ENCODE peak calls at places on chromosomes 2 and 18, in seven cellular contexts. One of them, this sample, is unnamed.

GRCh38 chr2:120441744-120442471 is 96.0 kb downstream of the INHBB start:
- DNase-seq in progenitor cell of endocrine pancreas: peak; percentile 41
- DNase-seq in glomerular endothelial cell: no peak
- DNase-seq in nucleus accumbens: peak; percentile 84
- DNase-seq in NB4: no peak
- DNase-seq in psoas muscle: no peak
- DNase-seq in GM23248: peak; percentile 68
- DNase-seq in this sample: peak; percentile 39

GRCh38 chr2:161965994-161966393 is 108.0 kb downstream of the DPP4 start:
- DNase-seq in progenitor cell of endocrine pancreas: no peak
- DNase-seq in glomerular endothelial cell: no peak
- DNase-seq in NB4: no peak
- DNase-seq in GM23248: no peak
- DNase-seq in nucleus accumbens: no peak
- DNase-seq in psoas muscle: no peak
- DNase-seq in this sample: peak; percentile 33

GRCh38 chr2:216856666-216857065 is 3.2 kb downstream of the TNP1 start:
- DNase-seq in GM23248: no peak
- DNase-seq in progenitor cell of endocrine pancreas: no peak
- DNase-seq in NB4: no peak
- DNase-seq in glomerular endothelial cell: no peak
- DNase-seq in psoas muscle: no peak
- DNase-seq in nucleus accumbens: no peak
- DNase-seq in this sample: no peak

GRCh38 chr2:184463866-184464248 is 134.5 kb upstream of the ZNF804A start:
- DNase-seq in nucleus accumbens: no peak
- DNase-seq in glomerular endothelial cell: no peak
- DNase-seq in progenitor cell of endocrine pancreas: no peak
- DNase-seq in NB4: no peak
- DNase-seq in psoas muscle: no peak
- DNase-seq in GM23248: no peak
- DNase-seq in this sample: no peak

GRCh38 chr2:165847001-165847400 is 53.0 kb upstream of the GALNT3 start:
- DNase-seq in progenitor cell of endocrine pancreas: no peak
- DNase-seq in NB4: peak; percentile 14
- DNase-seq in glomerular endothelial cell: no peak
- DNase-seq in GM23248: no peak
- DNase-seq in nucleus accumbens: no peak
- DNase-seq in psoas muscle: no peak
- DNase-seq in this sample: no peak

GRCh38 chr2:144350151-144350802 is 169.6 kb downstream of the ZEB2 start:
- DNase-seq in progenitor cell of endocrine pancreas: no peak
- DNase-seq in glomerular endothelial cell: peak; percentile 91
- DNase-seq in nucleus accumbens: no peak
- DNase-seq in psoas muscle: no peak
- DNase-seq in NB4: no peak
- DNase-seq in GM23248: peak; percentile 23
- DNase-seq in this sample: no peak

GRCh38 chr18:3599235-3599634 is 149.3 kb downstream of the TGIF1 start:
- DNase-seq in psoas muscle: no peak
- DNase-seq in nucleus accumbens: no peak
- DNase-seq in GM23248: no peak
- DNase-seq in NB4: no peak
- DNase-seq in progenitor cell of endocrine pancreas: no peak
- DNase-seq in glomerular endothelial cell: no peak
- DNase-seq in this sample: no peak

GRCh38 chr2:175806115-175806470 is 196.0 kb downstream of the LNPK start:
- DNase-seq in GM23248: no peak
- DNase-seq in nucleus accumbens: no peak
- DNase-seq in psoas muscle: no peak
- DNase-seq in glomerular endothelial cell: no peak
- DNase-seq in progenitor cell of endocrine pancreas: no peak
- DNase-seq in NB4: no peak
- DNase-seq in this sample: no peak

GRCh38 chr2:164721425-164721824 is 100.1 kb upstream of the GRB14 start:
- DNase-seq in progenitor cell of endocrine pancreas: no peak
- DNase-seq in GM23248: no peak
- DNase-seq in glomerular endothelial cell: no peak
- DNase-seq in psoas muscle: no peak
- DNase-seq in NB4: no peak
- DNase-seq in nucleus accumbens: no peak
- DNase-seq in this sample: no peak

GRCh38 chr2:48144777-48145176 is 238.5 kb upstream of the FBXO11 start:
- DNase-seq in psoas muscle: no peak
- DNase-seq in GM23248: no peak
- DNase-seq in nucleus accumbens: no peak
- DNase-seq in progenitor cell of endocrine pancreas: no peak
- DNase-seq in NB4: peak; percentile 15
- DNase-seq in glomerular endothelial cell: no peak
- DNase-seq in this sample: peak; percentile 22

GRCh38 chr2:182668671-182669070 is 47.4 kb upstream of the DNAJC10 start:
- DNase-seq in progenitor cell of endocrine pancreas: peak; percentile 15
- DNase-seq in NB4: no peak
- DNase-seq in glomerular endothelial cell: no peak
- DNase-seq in nucleus accumbens: no peak
- DNase-seq in psoas muscle: no peak
- DNase-seq in GM23248: peak; percentile 3
- DNase-seq in this sample: no peak

GRCh38 chr2:112728384-112729175 is 7.8 kb downstream of the NT5DC4 start:
- DNase-seq in NB4: no peak
- DNase-seq in nucleus accumbens: no peak
- DNase-seq in progenitor cell of endocrine pancreas: no peak
- DNase-seq in GM23248: no peak
- DNase-seq in psoas muscle: no peak
- DNase-seq in glomerular endothelial cell: no peak
- DNase-seq in this sample: no peak

GRCh38 chr2:132668189-132668833 is 1.7 kb downstream of the LYPD1 start:
- DNase-seq in GM23248: no peak
- DNase-seq in glomerular endothelial cell: no peak
- DNase-seq in nucleus accumbens: peak; percentile 57
- DNase-seq in psoas muscle: no peak
- DNase-seq in progenitor cell of endocrine pancreas: peak; percentile 40
- DNase-seq in NB4: no peak
- DNase-seq in this sample: no peak

GRCh38 chr2:189659734-189660133 is 1.5 kb upstream of the ASNSD1 start:
- DNase-seq in nucleus accumbens: no peak
- DNase-seq in GM23248: no peak
- DNase-seq in progenitor cell of endocrine pancreas: no peak
- DNase-seq in psoas muscle: no peak
- DNase-seq in NB4: no peak
- DNase-seq in glomerular endothelial cell: no peak
- DNase-seq in this sample: no peak

GRCh38 chr2:69310267-69310666 is 76.8 kb downstream of the GFPT1 start:
- DNase-seq in progenitor cell of endocrine pancreas: no peak
- DNase-seq in psoas muscle: no peak
- DNase-seq in GM23248: no peak
- DNase-seq in nucleus accumbens: no peak
- DNase-seq in NB4: no peak
- DNase-seq in glomerular endothelial cell: no peak
- DNase-seq in this sample: no peak

GRCh38 chr2:231189571-231190495 is 8.6 kb upstream of the ARMC9 start:
- DNase-seq in psoas muscle: peak; percentile 76
- DNase-seq in glomerular endothelial cell: no peak
- DNase-seq in progenitor cell of endocrine pancreas: no peak
- DNase-seq in nucleus accumbens: peak; percentile 20
- DNase-seq in GM23248: peak; percentile 51
- DNase-seq in NB4: no peak
- DNase-seq in this sample: peak; percentile 81

GRCh38 chr2:165758276-165758675 is 35.8 kb downstream of the GALNT3 start:
- DNase-seq in psoas muscle: no peak
- DNase-seq in glomerular endothelial cell: no peak
- DNase-seq in progenitor cell of endocrine pancreas: no peak
- DNase-seq in GM23248: no peak
- DNase-seq in NB4: no peak
- DNase-seq in nucleus accumbens: no peak
- DNase-seq in this sample: peak; percentile 2

GRCh38 chr18:39419315-39419714 is 1853.7 kb upstream of the CELF4 start:
- DNase-seq in glomerular endothelial cell: no peak
- DNase-seq in nucleus accumbens: no peak
- DNase-seq in GM23248: no peak
- DNase-seq in psoas muscle: no peak
- DNase-seq in progenitor cell of endocrine pancreas: no peak
- DNase-seq in NB4: no peak
- DNase-seq in this sample: no peak

GRCh38 chr2:69950241-69950640 is 11.2 kb downstream of the ASPRV1 start:
- DNase-seq in GM23248: no peak
- DNase-seq in progenitor cell of endocrine pancreas: no peak
- DNase-seq in NB4: no peak
- DNase-seq in nucleus accumbens: no peak
- DNase-seq in glomerular endothelial cell: no peak
- DNase-seq in psoas muscle: no peak
- DNase-seq in this sample: no peak

GRCh38 chr2:240132651-240132980 is 3.5 kb downstream of the COPS9 start:
- DNase-seq in GM23248: no peak
- DNase-seq in nucleus accumbens: no peak
- DNase-seq in NB4: no peak
- DNase-seq in glomerular endothelial cell: no peak
- DNase-seq in progenitor cell of endocrine pancreas: no peak
- DNase-seq in psoas muscle: peak; percentile 35
- DNase-seq in this sample: no peak

GRCh38 chr2:240124651-240125030 is 11.5 kb downstream of the COPS9 start:
- DNase-seq in psoas muscle: no peak
- DNase-seq in glomerular endothelial cell: no peak
- DNase-seq in GM23248: no peak
- DNase-seq in NB4: no peak
- DNase-seq in nucleus accumbens: no peak
- DNase-seq in progenitor cell of endocrine pancreas: no peak
- DNase-seq in this sample: no peak